ENCODE peak calls at places on chromosomes 1 and 21, in five cellular contexts. S, E, N, K and V are unnamed samples.

GRCh38 chr1:43448955-43449707 is 4.6 kb downstream of the HYI start:
- DNase-seq in K (no peak), S (no peak), N (no peak), E (no peak), V (no peak)

GRCh38 chr1:101187287-101187686 is 49.5 kb upstream of the S1PR1 start:
- DNase-seq in N (no peak), E (peak), K (no peak), S (no peak), V (no peak)

GRCh38 chr21:46556802-46557201 is 48.1 kb downstream of the S100B start:
- DNase-seq in E (no peak), K (no peak), N (no peak), S (no peak), V (no peak)

GRCh38 chr21:41827951-41828883 is 50.9 kb downstream of the PRDM15 start:
- DNase-seq in K (no peak), E (no peak), N (no peak), S (peak), V (no peak)

GRCh38 chr1:54459714-54460113 is 53.5 kb upstream of the SSBP3 start:
- DNase-seq in E (no peak), S (peak), N (no peak), K (no peak), V (no peak)

GRCh38 chr1:158998781-158999161 is 10.9 kb upstream of the IFI16 start:
- DNase-seq in K (peak), N (peak), S (peak), E (peak), V (peak)

GRCh38 chr21:31498985-31499384 is 154.9 kb upstream of the TIAM1 start:
- DNase-seq in K (no peak), N (no peak), S (no peak), E (no peak), V (no peak)

GRCh38 chr1:39076127-39076798 is 50.1 kb downstream of the NDUFS5 start:
- DNase-seq in N (no peak), S (peak), K (no peak), E (peak), V (peak)

GRCh38 chr1:46077669-46078068 is 54.8 kb downstream of the PIK3R3 start:
- DNase-seq in S (no peak), K (no peak), N (no peak), E (peak), V (no peak)

GRCh38 chr1:225378880-225379279 is 49.0 kb downstream of the LBR start:
- DNase-seq in N (no peak), E (peak), S (no peak), K (no peak), V (no peak)

GRCh38 chr1:83857108-83857507 is 141.8 kb downstream of the TTLL7 start:
- DNase-seq in K (no peak), E (peak), N (no peak), S (no peak), V (no peak)